ENCODE peak calls at places on chromosome 6, in eight cellular contexts. One of them, this sample, is unnamed.

GRCh38 chr6:14444296-14444993 is 326.9 kb downstream of the CD83 start:
- DNase-seq in activated T-cell treated with anti-CD3 and anti-CD28 coated beads, Interleukin-2, amount 50 U/mL, for 72 hours: no peak
- DNase-seq in COLO829: no peak
- DNase-seq in HTR-8/SVneo: no peak
- DNase-seq in psoas muscle: no peak
- DNase-seq in T-helper 1 cell: no peak
- DNase-seq in substantia nigra: no peak
- DNase-seq in A549: no peak
- DNase-seq in this sample: no peak

GRCh38 chr6:51559059-51559458 is 528.4 kb downstream of the PKHD1 start:
- DNase-seq in activated T-cell treated with anti-CD3 and anti-CD28 coated beads, Interleukin-2, amount 50 U/mL, for 72 hours: no peak
- DNase-seq in COLO829: no peak
- DNase-seq in HTR-8/SVneo: no peak
- DNase-seq in psoas muscle: no peak
- DNase-seq in T-helper 1 cell: no peak
- DNase-seq in substantia nigra: no peak
- DNase-seq in A549: no peak
- DNase-seq in this sample: no peak

GRCh38 chr6:97038437-97038836 is 113.9 kb downstream of the KLHL32 start:
- DNase-seq in activated T-cell treated with anti-CD3 and anti-CD28 coated beads, Interleukin-2, amount 50 U/mL, for 72 hours: no peak
- DNase-seq in COLO829: no peak
- DNase-seq in HTR-8/SVneo: no peak
- DNase-seq in psoas muscle: no peak
- DNase-seq in T-helper 1 cell: no peak
- DNase-seq in substantia nigra: no peak
- DNase-seq in A549: no peak
- DNase-seq in this sample: no peak

GRCh38 chr6:159443521-159443920 is 249.5 kb downstream of the SOD2 start:
- DNase-seq in activated T-cell treated with anti-CD3 and anti-CD28 coated beads, Interleukin-2, amount 50 U/mL, for 72 hours: no peak
- DNase-seq in COLO829: no peak
- DNase-seq in HTR-8/SVneo: no peak
- DNase-seq in psoas muscle: no peak
- DNase-seq in T-helper 1 cell: no peak
- DNase-seq in substantia nigra: no peak
- DNase-seq in A549: no peak
- DNase-seq in this sample: no peak

GRCh38 chr6:16316741-16317251 is 78.4 kb downstream of the GMPR start:
- DNase-seq in activated T-cell treated with anti-CD3 and anti-CD28 coated beads, Interleukin-2, amount 50 U/mL, for 72 hours: peak
- DNase-seq in COLO829: peak
- DNase-seq in HTR-8/SVneo: peak
- DNase-seq in psoas muscle: no peak
- DNase-seq in T-helper 1 cell: peak
- DNase-seq in substantia nigra: no peak
- DNase-seq in A549: peak
- DNase-seq in this sample: no peak

GRCh38 chr6:27007020-27007419 is 240.5 kb upstream of the PRSS16 start:
- DNase-seq in activated T-cell treated with anti-CD3 and anti-CD28 coated beads, Interleukin-2, amount 50 U/mL, for 72 hours: no peak
- DNase-seq in COLO829: no peak
- DNase-seq in HTR-8/SVneo: no peak
- DNase-seq in psoas muscle: no peak
- DNase-seq in T-helper 1 cell: no peak
- DNase-seq in substantia nigra: no peak
- DNase-seq in A549: no peak
- DNase-seq in this sample: no peak

GRCh38 chr6:153001767-153002612 is 519 bp downstream of the MTRF1L start:
- DNase-seq in activated T-cell treated with anti-CD3 and anti-CD28 coated beads, Interleukin-2, amount 50 U/mL, for 72 hours: peak
- DNase-seq in COLO829: no peak
- DNase-seq in HTR-8/SVneo: no peak
- DNase-seq in psoas muscle: no peak
- DNase-seq in T-helper 1 cell: no peak
- DNase-seq in substantia nigra: no peak
- DNase-seq in A549: no peak
- DNase-seq in this sample: no peak

GRCh38 chr6:80457044-80457933 is 350.8 kb downstream of the BCKDHB start:
- DNase-seq in activated T-cell treated with anti-CD3 and anti-CD28 coated beads, Interleukin-2, amount 50 U/mL, for 72 hours: no peak
- DNase-seq in COLO829: peak
- DNase-seq in HTR-8/SVneo: peak
- DNase-seq in psoas muscle: peak
- DNase-seq in T-helper 1 cell: no peak
- DNase-seq in substantia nigra: no peak
- DNase-seq in A549: peak
- DNase-seq in this sample: peak

GRCh38 chr6:136676075-136676474 is 116.2 kb downstream of the MAP3K5 start:
- DNase-seq in activated T-cell treated with anti-CD3 and anti-CD28 coated beads, Interleukin-2, amount 50 U/mL, for 72 hours: no peak
- DNase-seq in COLO829: no peak
- DNase-seq in HTR-8/SVneo: no peak
- DNase-seq in psoas muscle: no peak
- DNase-seq in T-helper 1 cell: no peak
- DNase-seq in substantia nigra: no peak
- DNase-seq in A549: peak
- DNase-seq in this sample: no peak

GRCh38 chr6:37280162-37280895 is 22.4 kb upstream of the TMEM217 start:
- DNase-seq in activated T-cell treated with anti-CD3 and anti-CD28 coated beads, Interleukin-2, amount 50 U/mL, for 72 hours: no peak
- DNase-seq in COLO829: no peak
- DNase-seq in HTR-8/SVneo: no peak
- DNase-seq in psoas muscle: no peak
- DNase-seq in T-helper 1 cell: no peak
- DNase-seq in substantia nigra: no peak
- DNase-seq in A549: no peak
- DNase-seq in this sample: no peak

GRCh38 chr6:34157851-34158250 is 12.0 kb upstream of the GRM4 start:
- DNase-seq in activated T-cell treated with anti-CD3 and anti-CD28 coated beads, Interleukin-2, amount 50 U/mL, for 72 hours: no peak
- DNase-seq in COLO829: no peak
- DNase-seq in HTR-8/SVneo: no peak
- DNase-seq in psoas muscle: no peak
- DNase-seq in T-helper 1 cell: no peak
- DNase-seq in substantia nigra: no peak
- DNase-seq in A549: no peak
- DNase-seq in this sample: no peak

GRCh38 chr6:84082693-84083265 is 49.2 kb downstream of the MRAP2 start:
- DNase-seq in activated T-cell treated with anti-CD3 and anti-CD28 coated beads, Interleukin-2, amount 50 U/mL, for 72 hours: no peak
- DNase-seq in COLO829: no peak
- DNase-seq in HTR-8/SVneo: no peak
- DNase-seq in psoas muscle: no peak
- DNase-seq in T-helper 1 cell: no peak
- DNase-seq in substantia nigra: no peak
- DNase-seq in A549: no peak
- DNase-seq in this sample: no peak

GRCh38 chr6:132285004-132285780 is 116.1 kb downstream of the MOXD1 start:
- DNase-seq in activated T-cell treated with anti-CD3 and anti-CD28 coated beads, Interleukin-2, amount 50 U/mL, for 72 hours: no peak
- DNase-seq in COLO829: no peak
- DNase-seq in HTR-8/SVneo: no peak
- DNase-seq in psoas muscle: no peak
- DNase-seq in T-helper 1 cell: no peak
- DNase-seq in substantia nigra: no peak
- DNase-seq in A549: no peak
- DNase-seq in this sample: no peak

GRCh38 chr6:116500969-116501433 is 10.4 kb upstream of the CALHM5 start:
- DNase-seq in activated T-cell treated with anti-CD3 and anti-CD28 coated beads, Interleukin-2, amount 50 U/mL, for 72 hours: peak
- DNase-seq in COLO829: no peak
- DNase-seq in HTR-8/SVneo: no peak
- DNase-seq in psoas muscle: no peak
- DNase-seq in T-helper 1 cell: no peak
- DNase-seq in substantia nigra: no peak
- DNase-seq in A549: peak
- DNase-seq in this sample: no peak

GRCh38 chr6:35055906-35056305 is 85.2 kb downstream of the TCP11 start:
- DNase-seq in activated T-cell treated with anti-CD3 and anti-CD28 coated beads, Interleukin-2, amount 50 U/mL, for 72 hours: no peak
- DNase-seq in COLO829: no peak
- DNase-seq in HTR-8/SVneo: no peak
- DNase-seq in psoas muscle: no peak
- DNase-seq in T-helper 1 cell: no peak
- DNase-seq in substantia nigra: no peak
- DNase-seq in A549: no peak
- DNase-seq in this sample: no peak

GRCh38 chr6:26295691-26296555 is 69.1 kb upstream of the BTN3A2 start:
- DNase-seq in activated T-cell treated with anti-CD3 and anti-CD28 coated beads, Interleukin-2, amount 50 U/mL, for 72 hours: no peak
- DNase-seq in COLO829: no peak
- DNase-seq in HTR-8/SVneo: no peak
- DNase-seq in psoas muscle: peak
- DNase-seq in T-helper 1 cell: no peak
- DNase-seq in substantia nigra: no peak
- DNase-seq in A549: peak
- DNase-seq in this sample: no peak

GRCh38 chr6:142028527-142028926 is 104.2 kb upstream of the GJE1 start:
- DNase-seq in activated T-cell treated with anti-CD3 and anti-CD28 coated beads, Interleukin-2, amount 50 U/mL, for 72 hours: no peak
- DNase-seq in COLO829: no peak
- DNase-seq in HTR-8/SVneo: no peak
- DNase-seq in psoas muscle: no peak
- DNase-seq in T-helper 1 cell: no peak
- DNase-seq in substantia nigra: no peak
- DNase-seq in A549: no peak
- DNase-seq in this sample: no peak

GRCh38 chr6:159012201-159012600 is 12.2 kb upstream of the RSPH3 start:
- DNase-seq in activated T-cell treated with anti-CD3 and anti-CD28 coated beads, Interleukin-2, amount 50 U/mL, for 72 hours: no peak
- DNase-seq in COLO829: no peak
- DNase-seq in HTR-8/SVneo: peak
- DNase-seq in psoas muscle: no peak
- DNase-seq in T-helper 1 cell: no peak
- DNase-seq in substantia nigra: no peak
- DNase-seq in A549: no peak
- DNase-seq in this sample: no peak

GRCh38 chr6:71383476-71383875 is 94.9 kb downstream of the OGFRL1 start:
- DNase-seq in activated T-cell treated with anti-CD3 and anti-CD28 coated beads, Interleukin-2, amount 50 U/mL, for 72 hours: no peak
- DNase-seq in COLO829: no peak
- DNase-seq in HTR-8/SVneo: no peak
- DNase-seq in psoas muscle: no peak
- DNase-seq in T-helper 1 cell: no peak
- DNase-seq in substantia nigra: no peak
- DNase-seq in A549: no peak
- DNase-seq in this sample: no peak

GRCh38 chr6:133114973-133115372 is 126.2 kb upstream of the EYA4 start:
- DNase-seq in activated T-cell treated with anti-CD3 and anti-CD28 coated beads, Interleukin-2, amount 50 U/mL, for 72 hours: no peak
- DNase-seq in COLO829: no peak
- DNase-seq in HTR-8/SVneo: no peak
- DNase-seq in psoas muscle: no peak
- DNase-seq in T-helper 1 cell: no peak
- DNase-seq in substantia nigra: no peak
- DNase-seq in A549: no peak
- DNase-seq in this sample: no peak

GRCh38 chr6:166360243-166361079 is 18.1 kb upstream of the SFT2D1 start:
- DNase-seq in activated T-cell treated with anti-CD3 and anti-CD28 coated beads, Interleukin-2, amount 50 U/mL, for 72 hours: no peak
- DNase-seq in COLO829: no peak
- DNase-seq in HTR-8/SVneo: no peak
- DNase-seq in psoas muscle: peak
- DNase-seq in T-helper 1 cell: no peak
- DNase-seq in substantia nigra: no peak
- DNase-seq in A549: no peak
- DNase-seq in this sample: no peak

GRCh38 chr6:76774750-76775396 is 688.4 kb downstream of the HTR1B start:
- DNase-seq in activated T-cell treated with anti-CD3 and anti-CD28 coated beads, Interleukin-2, amount 50 U/mL, for 72 hours: no peak
- DNase-seq in COLO829: no peak
- DNase-seq in HTR-8/SVneo: no peak
- DNase-seq in psoas muscle: no peak
- DNase-seq in T-helper 1 cell: no peak
- DNase-seq in substantia nigra: no peak
- DNase-seq in A549: no peak
- DNase-seq in this sample: no peak

GRCh38 chr6:113994934-113995342 is 24.0 kb upstream of the HDAC2 start:
- DNase-seq in activated T-cell treated with anti-CD3 and anti-CD28 coated beads, Interleukin-2, amount 50 U/mL, for 72 hours: peak
- DNase-seq in COLO829: peak
- DNase-seq in HTR-8/SVneo: peak
- DNase-seq in psoas muscle: no peak
- DNase-seq in T-helper 1 cell: peak
- DNase-seq in substantia nigra: peak
- DNase-seq in A549: peak
- DNase-seq in this sample: no peak

GRCh38 chr6:5279891-5280338 is 18.6 kb downstream of the FARS2 start:
- DNase-seq in activated T-cell treated with anti-CD3 and anti-CD28 coated beads, Interleukin-2, amount 50 U/mL, for 72 hours: peak
- DNase-seq in COLO829: no peak
- DNase-seq in HTR-8/SVneo: no peak
- DNase-seq in psoas muscle: no peak
- DNase-seq in T-helper 1 cell: no peak
- DNase-seq in substantia nigra: no peak
- DNase-seq in A549: no peak
- DNase-seq in this sample: no peak

GRCh38 chr6:24431045-24431451 is 28.3 kb downstream of the MRS2 start:
- DNase-seq in activated T-cell treated with anti-CD3 and anti-CD28 coated beads, Interleukin-2, amount 50 U/mL, for 72 hours: peak
- DNase-seq in COLO829: peak
- DNase-seq in HTR-8/SVneo: peak
- DNase-seq in psoas muscle: no peak
- DNase-seq in T-helper 1 cell: peak
- DNase-seq in substantia nigra: no peak
- DNase-seq in A549: peak
- DNase-seq in this sample: no peak

GRCh38 chr6:144248003-144248402 is 37.1 kb upstream of the UTRN start:
- DNase-seq in activated T-cell treated with anti-CD3 and anti-CD28 coated beads, Interleukin-2, amount 50 U/mL, for 72 hours: peak
- DNase-seq in COLO829: no peak
- DNase-seq in HTR-8/SVneo: no peak
- DNase-seq in psoas muscle: no peak
- DNase-seq in T-helper 1 cell: no peak
- DNase-seq in substantia nigra: no peak
- DNase-seq in A549: no peak
- DNase-seq in this sample: no peak

GRCh38 chr6:136111831-136112230 is 138.3 kb downstream of the MTFR2 start:
- DNase-seq in activated T-cell treated with anti-CD3 and anti-CD28 coated beads, Interleukin-2, amount 50 U/mL, for 72 hours: no peak
- DNase-seq in COLO829: no peak
- DNase-seq in HTR-8/SVneo: no peak
- DNase-seq in psoas muscle: no peak
- DNase-seq in T-helper 1 cell: no peak
- DNase-seq in substantia nigra: no peak
- DNase-seq in A549: no peak
- DNase-seq in this sample: no peak

GRCh38 chr6:18379376-18380117 is 7.6 kb upstream of the RNF144B start:
- DNase-seq in activated T-cell treated with anti-CD3 and anti-CD28 coated beads, Interleukin-2, amount 50 U/mL, for 72 hours: no peak
- DNase-seq in COLO829: no peak
- DNase-seq in HTR-8/SVneo: no peak
- DNase-seq in psoas muscle: no peak
- DNase-seq in T-helper 1 cell: no peak
- DNase-seq in substantia nigra: no peak
- DNase-seq in A549: no peak
- DNase-seq in this sample: no peak

GRCh38 chr6:52725530-52726192 is 37.6 kb downstream of the GSTA2 start:
- DNase-seq in activated T-cell treated with anti-CD3 and anti-CD28 coated beads, Interleukin-2, amount 50 U/mL, for 72 hours: no peak
- DNase-seq in COLO829: no peak
- DNase-seq in HTR-8/SVneo: no peak
- DNase-seq in psoas muscle: no peak
- DNase-seq in T-helper 1 cell: no peak
- DNase-seq in substantia nigra: no peak
- DNase-seq in A549: peak
- DNase-seq in this sample: no peak

GRCh38 chr6:7633361-7633760 is 43.4 kb downstream of the SNRNP48 start:
- DNase-seq in activated T-cell treated with anti-CD3 and anti-CD28 coated beads, Interleukin-2, amount 50 U/mL, for 72 hours: no peak
- DNase-seq in COLO829: no peak
- DNase-seq in HTR-8/SVneo: no peak
- DNase-seq in psoas muscle: no peak
- DNase-seq in T-helper 1 cell: no peak
- DNase-seq in substantia nigra: no peak
- DNase-seq in A549: no peak
- DNase-seq in this sample: no peak

GRCh38 chr6:30793521-30794194 is 49.3 kb upstream of the IER3 start:
- DNase-seq in activated T-cell treated with anti-CD3 and anti-CD28 coated beads, Interleukin-2, amount 50 U/mL, for 72 hours: no peak
- DNase-seq in COLO829: peak
- DNase-seq in HTR-8/SVneo: no peak
- DNase-seq in psoas muscle: no peak
- DNase-seq in T-helper 1 cell: no peak
- DNase-seq in substantia nigra: no peak
- DNase-seq in A549: no peak
- DNase-seq in this sample: no peak

GRCh38 chr6:139475231-139475630 is 100.8 kb upstream of the CITED2 start:
- DNase-seq in activated T-cell treated with anti-CD3 and anti-CD28 coated beads, Interleukin-2, amount 50 U/mL, for 72 hours: no peak
- DNase-seq in COLO829: no peak
- DNase-seq in HTR-8/SVneo: no peak
- DNase-seq in psoas muscle: no peak
- DNase-seq in T-helper 1 cell: no peak
- DNase-seq in substantia nigra: no peak
- DNase-seq in A549: no peak
- DNase-seq in this sample: no peak

GRCh38 chr6:106715922-106716321 is 86.5 kb downstream of the QRSL1 start:
- DNase-seq in activated T-cell treated with anti-CD3 and anti-CD28 coated beads, Interleukin-2, amount 50 U/mL, for 72 hours: no peak
- DNase-seq in COLO829: no peak
- DNase-seq in HTR-8/SVneo: no peak
- DNase-seq in psoas muscle: no peak
- DNase-seq in T-helper 1 cell: no peak
- DNase-seq in substantia nigra: no peak
- DNase-seq in A549: no peak
- DNase-seq in this sample: no peak

GRCh38 chr6:124999105-124999764 is 37.0 kb downstream of the RNF217 start:
- DNase-seq in activated T-cell treated with anti-CD3 and anti-CD28 coated beads, Interleukin-2, amount 50 U/mL, for 72 hours: no peak
- DNase-seq in COLO829: no peak
- DNase-seq in HTR-8/SVneo: no peak
- DNase-seq in psoas muscle: no peak
- DNase-seq in T-helper 1 cell: no peak
- DNase-seq in substantia nigra: no peak
- DNase-seq in A549: no peak
- DNase-seq in this sample: no peak

This sample was measured in cerebellar nuclear complex.